ENCODE peak calls at places on chromosomes 2 and 18, in six cellular contexts. V, C, Y, D, J and T are unnamed samples.

GRCh38 chr2:113282747-113283533 is 4.2 kb upstream of the PAX8 start:
- DNase-seq in V (peak; percentile 47), C (peak; percentile 79), Y (peak; percentile 48), D (peak; percentile 70), J (peak; percentile 4), T (peak; percentile 28)

GRCh38 chr18:78625446-78625845 is 354.2 kb upstream of the SALL3 start:
- DNase-seq in V (no peak), C (no peak), Y (no peak), D (no peak), J (no peak), T (no peak)

GRCh38 chr2:45119855-45120254 is 110.6 kb upstream of the SIX2 start:
- DNase-seq in V (no peak), C (no peak), Y (peak; percentile 97), D (no peak), J (peak; percentile 85), T (no peak)

GRCh38 chr2:25957743-25958142 is 24.6 kb downstream of the KIF3C start:
- DNase-seq in V (no peak), C (no peak), Y (no peak), D (no peak), J (no peak), T (no peak)

GRCh38 chr2:72917875-72918660 is 749 bp downstream of the EMX1 start:
- DNase-seq in V (no peak), C (no peak), Y (no peak), D (no peak), J (no peak), T (peak; percentile 87)

GRCh38 chr2:162073776-162074578 is at the start of gene DPP4:
- DNase-seq in V (peak; percentile 45), C (no peak), Y (peak; percentile 40), D (peak; percentile 77), J (peak; percentile 22), T (peak; percentile 89)

GRCh38 chr18:36411745-36412168 is 114.2 kb downstream of the FHOD3 start:
- DNase-seq in V (no peak), C (no peak), Y (no peak), D (no peak), J (peak; percentile 19), T (no peak)

GRCh38 chr18:32355896-32356295 is 114.8 kb downstream of the GAREM1 start:
- DNase-seq in V (no peak), C (no peak), Y (peak; percentile 83), D (no peak), J (peak; percentile 87), T (no peak)

GRCh38 chr2:37527362-37527761 is 144.1 kb downstream of the CDC42EP3 start:
- DNase-seq in V (no peak), C (no peak), Y (no peak), D (no peak), J (no peak), T (no peak)

GRCh38 chr2:120926463-120927165 is 190.9 kb downstream of the GLI2 start:
- DNase-seq in V (no peak), C (no peak), Y (peak; percentile 40), D (no peak), J (peak; percentile 48), T (no peak)

GRCh38 chr2:20604957-20605381 is 45.9 kb downstream of the HS1BP3 start:
- DNase-seq in V (no peak), C (no peak), Y (peak; percentile 92), D (no peak), J (peak; percentile 91), T (no peak)
- H3K27ac ChIP-seq in V (no peak overlapping the region), C (peak overlapping the region; percentile 17), Y (no peak overlapping the region), D (peak overlapping the region; percentile 86), J (peak overlapping the region; percentile 15), T (peak overlapping the region; percentile 69)

GRCh38 chr2:216179015-216179414 is 69.9 kb downstream of the XRCC5 start:
- DNase-seq in V (no peak), C (no peak), Y (peak; percentile 51), D (no peak), J (no peak), T (no peak)
- H3K27ac ChIP-seq in V (no peak overlapping the region), C (no peak overlapping the region), Y (no peak overlapping the region), D (no peak overlapping the region), J (no peak overlapping the region), T (no peak overlapping the region)

DNA sequence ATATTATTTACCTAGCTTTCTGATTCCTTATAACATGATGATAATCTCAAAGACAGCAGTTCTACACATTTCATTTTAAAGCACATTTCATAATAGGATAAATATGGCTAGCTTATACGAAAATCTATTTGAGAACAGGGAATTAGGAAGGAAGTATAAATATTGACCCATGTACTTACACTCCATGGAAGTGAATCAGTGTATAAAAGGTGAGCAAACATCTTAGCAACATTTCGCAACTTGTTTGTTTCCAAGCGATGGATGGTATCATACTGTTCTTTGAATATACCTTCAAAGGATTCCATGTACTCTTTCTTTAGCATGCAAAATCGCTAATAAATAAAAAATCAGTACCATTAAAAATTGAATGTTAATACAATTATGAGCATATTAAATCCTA is 53.1 kb downstream of the CWC22 start:
- DNase-seq in V (no peak), C (no peak), Y (no peak), D (no peak), J (no peak), T (no peak)
- H3K27ac ChIP-seq in V (no peak overlapping the region), C (no peak overlapping the region), Y (no peak overlapping the region), D (no peak overlapping the region), J (no peak overlapping the region), T (no peak overlapping the region)

DNA sequence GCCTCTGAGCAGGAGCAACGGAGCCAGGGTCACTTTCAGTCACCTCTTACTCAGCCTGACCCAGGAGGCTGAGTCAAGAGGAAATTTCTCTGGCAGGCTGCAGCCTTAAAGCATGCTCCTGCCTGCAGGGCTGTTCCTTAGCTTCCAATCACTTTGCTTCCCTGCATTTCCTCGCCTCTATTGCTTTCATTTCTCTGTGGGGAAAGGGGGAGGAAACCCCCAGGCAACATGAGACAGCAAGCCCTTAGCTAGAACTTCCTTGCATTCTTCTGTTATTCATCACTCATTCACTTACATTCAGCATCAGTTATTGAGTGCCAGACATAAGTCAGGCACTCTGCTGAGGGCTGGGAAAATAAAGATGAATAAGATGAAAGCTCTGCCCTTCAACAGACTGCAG is 13.0 kb downstream of the XDH start:
- DNase-seq in V (no peak), C (peak; percentile 92), Y (peak; percentile 96), D (no peak), J (peak; percentile 96), T (no peak)
- H3K27ac ChIP-seq in V (no peak overlapping the region), C (peak overlapping the region; percentile 98), Y (peak overlapping the region; percentile 52), D (no peak overlapping the region), J (no peak overlapping the region), T (no peak overlapping the region)